ENCODE peak calls at places on chromosomes 12 and 14, in nine cellular contexts. U is left ventricle myocardium inferior; E is HFFc6; Q is endothelial cell; N is cardiac muscle cell; K is type B pancreatic cell; C is K562; H is GM20000; F is CD8-positive, alpha-beta T cell. G is an unnamed sample.

GRCh38 chr14:71591929-71592328 is 340.3 kb upstream of the RGS6 start:
- DNase-seq in E (peak), C (no peak), H (peak), K (no peak), F (no peak), Q (no peak), N (no peak), U (no peak), G (peak)

GRCh38 chr12:118842753-118843335 is 138.5 kb upstream of the SRRM4 start:
- DNase-seq in U (no peak), H (no peak), N (no peak), Q (no peak), F (no peak), C (no peak), K (no peak), E (no peak), G (no peak)

GRCh38 chr14:97024300-97024699 is 227.1 kb downstream of the VRK1 start:
- DNase-seq in H (no peak), N (no peak), E (no peak), Q (no peak), U (no peak), F (no peak), K (no peak), C (no peak), G (no peak)

GRCh38 chr12:6871052-6871957 is 1.8 kb downstream of the SPSB2 start:
- DNase-seq in H (peak), U (no peak), K (no peak), Q (no peak), F (no peak), N (no peak), E (peak), C (peak), G (peak)

GRCh38 chr14:24700511-24700910 is 66.5 kb upstream of the GZMB start:
- DNase-seq in Q (no peak), U (no peak), N (no peak), F (no peak), E (no peak), K (no peak), H (no peak), C (no peak), G (no peak)

GRCh38 chr14:53493895-53494294 is 340.8 kb upstream of the DDHD1 start:
- DNase-seq in K (no peak), F (no peak), E (no peak), U (no peak), N (peak), H (no peak), Q (no peak), C (no peak), G (no peak)

GRCh38 chr14:96961895-96962294 is 164.7 kb downstream of the VRK1 start:
- DNase-seq in U (no peak), N (no peak), H (no peak), F (no peak), Q (no peak), E (no peak), C (no peak), K (no peak), G (no peak)

GRCh38 chr14:69982220-69982795 is 103.1 kb downstream of the SMOC1 start:
- DNase-seq in K (no peak), H (no peak), Q (no peak), C (no peak), E (no peak), U (no peak), N (no peak), F (no peak), G (no peak)

GRCh38 chr14:68365228-68365627 is 427.6 kb downstream of the ZFP36L1 start:
- DNase-seq in N (no peak), H (no peak), Q (no peak), F (no peak), C (no peak), U (no peak), K (no peak), E (peak), G (peak)

GRCh38 chr12:546265-546919 is 86.7 kb downstream of the B4GALNT3 start:
- DNase-seq in K (no peak), F (no peak), C (no peak), H (no peak), N (no peak), U (no peak), E (no peak), Q (peak), G (no peak)

GRCh38 chr12:105580841-105581352 is 250.4 kb downstream of the C12orf75 start:
- DNase-seq in F (no peak), N (no peak), K (no peak), E (no peak), C (no peak), U (no peak), H (no peak), Q (no peak), G (no peak)

GRCh38 chr14:105537580-105538474 is 11.4 kb downstream of the TMEM121 start:
- DNase-seq in Q (peak), K (peak), C (peak), F (peak), U (peak), H (peak), E (no peak), N (no peak), G (no peak)

GRCh38 chr12:93793983-93794382 is 116.8 kb downstream of the CRADD start:
- DNase-seq in E (peak), F (no peak), K (no peak), H (no peak), U (no peak), Q (no peak), N (no peak), C (no peak), G (peak)

GRCh38 chr12:103571286-103571685 is 15.8 kb upstream of the STAB2 start:
- DNase-seq in Q (peak), N (peak), E (no peak), H (no peak), F (no peak), C (no peak), U (peak), K (no peak), G (peak)

GRCh38 chr12:78241472-78241871 is 410.8 kb downstream of the NAV3 start:
- DNase-seq in E (no peak), C (no peak), K (no peak), Q (no peak), N (no peak), H (no peak), U (no peak), F (no peak), G (no peak)

GRCh38 chr14:100187247-100187833 is 27.9 kb upstream of the DEGS2 start:
- DNase-seq in H (no peak), F (no peak), N (no peak), U (no peak), C (no peak), Q (no peak), E (no peak), K (no peak), G (no peak)

GRCh38 chr12:86724716-86725115 is 468.5 kb upstream of the MGAT4C start:
- DNase-seq in N (no peak), U (no peak), Q (no peak), E (peak), C (no peak), F (no peak), K (no peak), H (no peak), G (peak)

DNA sequence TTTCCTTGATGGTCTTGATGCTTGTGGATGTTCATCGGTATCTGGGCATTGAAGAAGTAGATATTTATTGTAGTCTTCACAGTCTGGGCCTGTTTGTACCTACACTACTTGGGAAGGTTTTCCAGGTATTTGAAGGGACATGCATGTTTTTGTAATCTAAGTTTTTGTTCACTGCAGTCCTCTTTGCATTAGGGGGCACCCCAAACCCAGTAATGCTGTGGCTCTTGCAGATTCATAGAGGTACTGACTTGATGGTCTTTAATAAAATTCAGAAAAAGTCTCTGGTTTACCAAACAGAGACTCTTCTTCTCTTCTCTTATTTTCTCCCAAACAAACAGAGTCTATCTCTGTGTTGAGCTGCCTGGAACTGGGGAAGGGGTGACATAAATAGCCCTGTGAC is 150.9 kb upstream of the SLC16A7 start:
- DNase-seq in Q (no peak), F (no peak), E (peak), H (no peak), K (no peak), C (no peak), U (no peak), N (no peak), G (peak)
- TF ChIP-seq CTCF in Q (no peak), F (peak), E (peak), H (peak), K (no peak), C (no peak), U (peak), N (peak), G (peak)

GRCh38 chr14:66613344-66613743 is 105.4 kb downstream of the GPHN start:
- DNase-seq in C (no peak), N (no peak), Q (no peak), H (no peak), F (no peak), E (no peak), U (no peak), K (no peak), G (no peak)

GRCh38 chr14:66606826-66607225 is 98.9 kb downstream of the GPHN start:
- DNase-seq in K (no peak), Q (no peak), U (no peak), C (no peak), F (no peak), H (no peak), E (no peak), N (no peak), G (no peak)

GRCh38 chr14:66610154-66610563 is 102.2 kb downstream of the GPHN start:
- DNase-seq in N (no peak), U (no peak), Q (no peak), F (no peak), E (peak), H (no peak), C (peak), K (no peak), G (peak)
- TF ChIP-seq CTCF in N (peak), U (peak), Q (peak), F (no peak), E (peak), H (no peak), C (peak), K (peak), G (peak)

DNA sequence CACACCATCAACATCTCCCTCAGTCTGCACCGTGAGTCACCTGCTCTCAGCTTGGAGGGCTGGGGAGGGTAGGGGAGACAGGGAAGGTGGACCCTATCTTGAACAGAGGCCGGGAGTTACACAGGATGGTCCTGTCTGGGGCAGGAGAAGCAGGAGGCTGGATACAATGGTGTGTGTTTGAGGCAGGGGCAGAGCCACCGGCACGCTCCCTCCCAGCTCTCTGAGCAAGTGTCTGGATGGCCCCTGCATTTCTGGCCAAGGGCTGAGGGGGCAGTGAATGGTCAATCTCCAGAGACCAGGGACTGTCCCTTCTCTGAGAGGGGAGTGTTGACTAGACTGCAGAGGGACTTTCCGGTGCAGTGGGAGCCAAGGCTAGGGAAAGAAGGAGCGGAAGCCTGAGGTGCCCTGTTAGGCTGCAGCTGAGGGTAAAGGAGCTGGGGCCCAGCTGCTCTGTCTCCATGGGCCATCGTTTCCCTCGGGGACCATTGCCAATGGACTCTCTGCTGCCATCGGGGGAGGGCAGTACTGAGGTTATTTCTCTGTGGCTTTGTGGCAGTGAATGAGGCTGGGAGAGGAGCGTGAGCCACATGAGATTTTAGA is 1.9 kb downstream of the LRP1-AS start:
- DNase-seq in U (no peak), N (no peak), H (no peak), Q (no peak), E (no peak), K (no peak), F (no peak), C (no peak), G (no peak)
- TF ChIP-seq CTCF in U (no peak), N (no peak), H (no peak), Q (no peak), E (no peak), K (no peak), F (no peak), C (peak), G (no peak)

GRCh38 chr12:52501490-52501889 is 8.4 kb upstream of the KRT6A start:
- DNase-seq in E (no peak), Q (no peak), F (no peak), U (no peak), K (no peak), H (no peak), N (no peak), C (no peak), G (peak)

GRCh38 chr12:52508211-52508610 is 12.0 kb downstream of the KRT5 start:
- DNase-seq in C (no peak), H (no peak), E (no peak), K (no peak), N (no peak), Q (no peak), F (no peak), U (no peak), G (no peak)

DNA sequence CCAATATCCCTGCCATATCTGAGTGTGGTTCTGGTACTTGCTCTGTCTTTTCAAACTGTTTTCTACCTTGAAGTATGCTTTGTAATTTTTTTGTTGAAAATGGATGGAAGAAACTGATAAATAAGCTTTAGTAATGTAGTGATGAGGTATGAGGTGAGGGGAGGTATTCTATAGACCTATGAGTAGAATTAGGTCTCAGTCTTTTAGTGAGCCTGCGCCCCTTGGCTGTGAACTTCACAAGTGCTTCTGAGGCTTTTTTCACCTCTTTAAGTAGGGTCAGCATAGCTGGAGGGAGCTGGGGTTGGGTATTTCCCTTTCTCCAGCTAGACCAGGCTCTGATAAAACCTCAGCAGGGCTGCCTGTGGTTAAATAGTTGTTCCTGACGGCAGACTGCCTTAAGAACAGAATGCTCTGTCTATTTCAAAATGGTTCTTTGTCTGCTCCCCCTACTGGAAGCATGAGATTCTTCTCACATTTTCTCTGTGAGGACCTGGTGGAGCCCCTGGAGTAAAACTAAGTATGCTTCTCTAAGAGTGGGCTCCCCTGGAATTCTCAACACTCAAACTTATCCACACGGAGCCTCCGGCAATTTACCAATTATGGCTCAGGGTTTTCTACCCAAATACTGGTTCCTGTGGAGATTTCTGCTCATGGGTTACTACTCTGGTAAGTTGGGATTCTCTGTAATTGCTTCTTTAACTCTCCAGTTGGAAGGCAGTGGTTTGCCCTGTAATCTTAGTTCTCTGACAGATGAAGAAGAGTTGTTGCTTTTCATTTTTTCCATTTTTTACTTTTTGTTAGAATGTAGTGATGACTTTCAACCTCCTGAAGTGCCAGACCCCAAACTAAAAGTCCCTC is 13.1 kb downstream of the KRT5 start:
- DNase-seq in E (peak), U (no peak), F (no peak), Q (no peak), K (no peak), N (peak), H (peak), C (peak), G (peak)
- TF ChIP-seq CTCF in E (peak), U (peak), F (peak), Q (peak), K (peak), N (peak), H (no peak), C (peak), G (peak)

DNA sequence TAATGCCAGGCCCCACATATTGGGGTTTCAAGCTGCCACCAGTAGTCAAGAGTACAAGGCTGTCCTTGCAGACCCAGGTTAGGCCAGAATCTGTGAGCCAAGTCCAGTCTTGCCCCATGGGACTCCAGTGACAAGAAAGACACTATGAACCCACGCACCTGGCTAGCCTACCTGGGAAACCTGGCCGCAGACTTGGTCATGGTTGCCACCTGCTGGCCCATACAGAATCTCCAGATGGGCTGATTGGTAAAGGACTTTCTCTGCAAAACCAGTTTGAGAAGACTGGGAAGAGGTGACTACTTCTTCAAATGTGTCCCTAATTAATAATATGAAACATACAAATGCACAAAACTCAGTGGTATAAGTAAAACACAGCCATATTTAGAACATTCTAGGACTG is 398.4 kb upstream of the FLRT2 start:
- DNase-seq in F (no peak), N (no peak), E (no peak), Q (no peak), K (no peak), U (no peak), H (no peak), C (no peak), G (no peak)
- TF ChIP-seq CTCF in F (no peak), N (no peak), E (no peak), Q (no peak), K (no peak), U (peak), H (no peak), C (no peak), G (no peak)

DNA sequence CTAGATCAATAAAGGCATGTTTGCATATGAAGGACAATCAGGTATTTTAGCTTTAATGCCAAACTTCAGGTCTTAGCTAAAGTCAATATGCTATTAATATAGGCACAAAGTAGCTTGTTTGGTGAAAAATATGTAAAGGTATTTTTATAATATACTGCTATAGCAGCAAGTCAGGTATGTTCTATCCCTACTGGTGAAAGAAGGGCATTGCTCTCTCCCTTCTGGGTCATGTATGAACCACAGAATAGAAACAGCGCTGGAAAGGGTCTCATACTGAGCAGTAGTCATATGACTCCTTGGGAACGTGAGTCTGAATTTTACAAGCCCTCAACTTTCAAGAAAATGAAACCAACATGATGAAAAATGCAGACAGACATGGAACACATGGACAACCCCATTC is 314.6 kb downstream of the GRIN2B start:
- DNase-seq in K (no peak), U (no peak), F (no peak), N (peak), E (no peak), Q (no peak), H (no peak), C (no peak), G (no peak)
- TF ChIP-seq CTCF in K (peak), U (no peak), F (no peak), N (no peak), E (no peak), Q (peak), H (no peak), C (no peak), G (no peak)

DNA sequence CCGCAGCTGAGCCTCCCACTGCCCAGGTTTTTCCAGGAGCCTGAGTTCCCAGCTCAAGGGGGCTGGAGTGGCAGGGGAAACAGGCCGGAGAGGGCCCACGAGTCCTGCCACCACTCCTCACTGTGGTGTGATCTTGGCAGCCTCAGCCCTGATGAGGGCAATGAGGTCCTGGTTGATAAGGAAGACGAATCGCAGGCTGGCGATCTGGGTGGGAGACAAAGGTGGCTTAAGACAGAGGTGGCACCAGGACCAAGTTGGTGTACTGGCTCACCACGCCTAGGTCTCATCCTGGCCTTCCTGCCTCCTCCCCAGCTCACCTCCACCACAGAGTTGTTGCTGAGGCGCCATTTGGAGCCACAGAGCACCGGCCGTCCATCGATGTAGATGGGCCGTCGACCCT is 9.4 kb downstream of the MCRS1 start:
- DNase-seq in U (no peak), N (no peak), C (no peak), H (no peak), F (no peak), K (no peak), E (no peak), Q (no peak), G (no peak)
- TF ChIP-seq CTCF in U (no peak), N (no peak), C (no peak), H (no peak), F (no peak), K (no peak), E (no peak), Q (no peak), G (no peak)

DNA sequence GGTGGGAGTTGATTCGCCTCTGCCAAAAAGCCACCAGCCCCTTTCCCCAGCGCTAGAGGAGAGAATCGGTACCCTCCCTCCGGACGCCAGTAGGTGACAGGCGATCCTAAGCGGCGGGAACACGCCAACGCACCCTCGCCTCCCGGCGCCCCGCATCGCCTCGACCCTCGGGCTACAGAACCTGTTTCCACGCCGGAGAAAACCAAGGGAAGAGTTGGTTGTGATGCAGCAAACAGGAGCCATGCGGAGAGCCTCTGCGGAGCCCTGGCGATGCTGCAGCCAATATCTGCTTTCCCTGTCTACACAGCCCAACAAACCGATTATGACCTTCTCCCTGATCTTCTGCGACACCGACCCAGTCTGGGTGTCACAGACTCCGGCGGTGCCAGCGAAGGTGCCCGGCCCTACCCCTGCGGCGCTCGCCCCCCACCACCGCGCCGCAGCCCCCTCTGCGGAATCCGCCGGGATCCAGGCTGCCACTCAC is 523 bp downstream of the PRICKLE1 start:
- DNase-seq in K (peak), F (no peak), Q (peak), H (peak), N (peak), U (peak), C (peak), E (no peak), G (peak)
- TF ChIP-seq CTCF in K (peak), F (no peak), Q (peak), H (no peak), N (peak), U (peak), C (peak), E (peak), G (peak)